ENCODE peak calls at places on chromosomes 16 and 17, in seven cellular contexts. One of them, this sample, is unnamed.

GRCh38 chr16:57683599-57684545 is 10.7 kb upstream of the DRC7 start:
- DNase-seq in fibroblast of pulmonary artery: no peak
- DNase-seq in heart right ventricle: no peak
- DNase-seq in OCI-LY7: no peak
- DNase-seq in heart left ventricle: no peak
- DNase-seq in cardiac fibroblast: no peak
- DNase-seq in Caco-2: no peak
- DNase-seq in this sample: no peak

GRCh38 chr17:48194097-48194550 is 86.6 kb downstream of the SNX11 start:
- DNase-seq in fibroblast of pulmonary artery: peak
- DNase-seq in heart right ventricle: no peak
- DNase-seq in OCI-LY7: no peak
- DNase-seq in heart left ventricle: no peak
- DNase-seq in cardiac fibroblast: no peak
- DNase-seq in Caco-2: peak
- DNase-seq in this sample: no peak

GRCh38 chr16:51971184-51971583 is 575.8 kb downstream of the TOX3 start:
- DNase-seq in fibroblast of pulmonary artery: peak
- DNase-seq in heart right ventricle: no peak
- DNase-seq in OCI-LY7: peak
- DNase-seq in heart left ventricle: no peak
- DNase-seq in cardiac fibroblast: peak
- DNase-seq in Caco-2: peak
- DNase-seq in this sample: no peak

GRCh38 chr16:84982434-84982833 is 28.9 kb downstream of the ZDHHC7 start:
- DNase-seq in fibroblast of pulmonary artery: no peak
- DNase-seq in heart right ventricle: no peak
- DNase-seq in OCI-LY7: no peak
- DNase-seq in heart left ventricle: peak
- DNase-seq in cardiac fibroblast: no peak
- DNase-seq in Caco-2: peak
- DNase-seq in this sample: no peak

GRCh38 chr16:57818377-57819055 is 16.2 kb upstream of the KIFC3 start:
- DNase-seq in fibroblast of pulmonary artery: no peak
- DNase-seq in heart right ventricle: no peak
- DNase-seq in OCI-LY7: no peak
- DNase-seq in heart left ventricle: no peak
- DNase-seq in cardiac fibroblast: no peak
- DNase-seq in Caco-2: no peak
- DNase-seq in this sample: no peak

GRCh38 chr16:69870761-69871160 is 80.4 kb upstream of the CLEC18A start:
- DNase-seq in fibroblast of pulmonary artery: no peak
- DNase-seq in heart right ventricle: no peak
- DNase-seq in OCI-LY7: no peak
- DNase-seq in heart left ventricle: no peak
- DNase-seq in cardiac fibroblast: no peak
- DNase-seq in Caco-2: no peak
- DNase-seq in this sample: no peak

GRCh38 chr17:55727920-55728319 is 5.3 kb upstream of the TMEM100 start:
- DNase-seq in fibroblast of pulmonary artery: no peak
- DNase-seq in heart right ventricle: no peak
- DNase-seq in OCI-LY7: no peak
- DNase-seq in heart left ventricle: no peak
- DNase-seq in cardiac fibroblast: no peak
- DNase-seq in Caco-2: no peak
- DNase-seq in this sample: no peak

GRCh38 chr17:27216836-27217235 is 77.1 kb upstream of the WSB1 start:
- DNase-seq in fibroblast of pulmonary artery: no peak
- DNase-seq in heart right ventricle: no peak
- DNase-seq in OCI-LY7: peak
- DNase-seq in heart left ventricle: no peak
- DNase-seq in cardiac fibroblast: no peak
- DNase-seq in Caco-2: no peak
- DNase-seq in this sample: no peak

GRCh38 chr16:19655242-19655777 is 62.7 kb downstream of the KNOP1 start:
- DNase-seq in fibroblast of pulmonary artery: no peak
- DNase-seq in heart right ventricle: no peak
- DNase-seq in OCI-LY7: no peak
- DNase-seq in heart left ventricle: no peak
- DNase-seq in cardiac fibroblast: no peak
- DNase-seq in Caco-2: no peak
- DNase-seq in this sample: no peak

GRCh38 chr17:17579691-17580090 is 11.8 kb downstream of the PEMT start:
- DNase-seq in fibroblast of pulmonary artery: no peak
- DNase-seq in heart right ventricle: no peak
- DNase-seq in OCI-LY7: no peak
- DNase-seq in heart left ventricle: no peak
- DNase-seq in cardiac fibroblast: no peak
- DNase-seq in Caco-2: no peak
- DNase-seq in this sample: no peak

GRCh38 chr17:17580662-17581470 is 10.6 kb downstream of the PEMT start:
- DNase-seq in fibroblast of pulmonary artery: peak
- DNase-seq in heart right ventricle: no peak
- DNase-seq in OCI-LY7: no peak
- DNase-seq in heart left ventricle: no peak
- DNase-seq in cardiac fibroblast: peak
- DNase-seq in Caco-2: no peak
- DNase-seq in this sample: no peak

GRCh38 chr17:17581509-17581908 is 10.0 kb downstream of the PEMT start:
- DNase-seq in fibroblast of pulmonary artery: no peak
- DNase-seq in heart right ventricle: no peak
- DNase-seq in OCI-LY7: no peak
- DNase-seq in heart left ventricle: peak
- DNase-seq in cardiac fibroblast: no peak
- DNase-seq in Caco-2: no peak
- DNase-seq in this sample: no peak

GRCh38 chr17:17577373-17577772 is 14.1 kb downstream of the PEMT start:
- DNase-seq in fibroblast of pulmonary artery: no peak
- DNase-seq in heart right ventricle: no peak
- DNase-seq in OCI-LY7: no peak
- DNase-seq in heart left ventricle: no peak
- DNase-seq in cardiac fibroblast: no peak
- DNase-seq in Caco-2: no peak
- DNase-seq in this sample: no peak

DNA sequence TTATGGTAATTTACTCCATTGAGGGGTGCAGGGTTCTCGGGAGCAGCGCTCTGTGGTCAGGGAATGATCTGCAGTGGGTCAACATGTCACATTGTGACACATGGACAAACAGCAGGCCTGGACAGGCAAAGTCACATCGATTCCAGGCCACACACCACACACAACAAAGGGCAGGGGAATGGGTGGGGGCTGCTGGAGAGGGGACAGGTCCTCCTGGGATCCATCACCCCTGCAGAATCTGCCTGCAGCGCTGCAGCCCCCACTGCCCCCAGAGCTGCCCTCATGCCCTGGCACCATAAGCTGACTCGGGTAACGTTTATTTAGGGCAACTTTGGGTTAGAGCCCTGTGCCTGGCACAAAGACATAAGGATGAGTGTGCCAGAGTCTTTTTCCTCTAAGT is 9.1 kb downstream of the PEMT start:
- DNase-seq in fibroblast of pulmonary artery: no peak
- DNase-seq in heart right ventricle: no peak
- DNase-seq in OCI-LY7: no peak
- DNase-seq in heart left ventricle: no peak
- DNase-seq in cardiac fibroblast: no peak
- DNase-seq in Caco-2: no peak
- DNase-seq in this sample: no peak
- H3K4me3 ChIP-seq in fibroblast of pulmonary artery: no peak
- H3K4me3 ChIP-seq in heart right ventricle: no peak
- H3K4me3 ChIP-seq in OCI-LY7: no peak
- H3K4me3 ChIP-seq in heart left ventricle: no peak
- H3K4me3 ChIP-seq in cardiac fibroblast: no peak
- H3K4me3 ChIP-seq in Caco-2: no peak
- H3K4me3 ChIP-seq in this sample: no peak

DNA sequence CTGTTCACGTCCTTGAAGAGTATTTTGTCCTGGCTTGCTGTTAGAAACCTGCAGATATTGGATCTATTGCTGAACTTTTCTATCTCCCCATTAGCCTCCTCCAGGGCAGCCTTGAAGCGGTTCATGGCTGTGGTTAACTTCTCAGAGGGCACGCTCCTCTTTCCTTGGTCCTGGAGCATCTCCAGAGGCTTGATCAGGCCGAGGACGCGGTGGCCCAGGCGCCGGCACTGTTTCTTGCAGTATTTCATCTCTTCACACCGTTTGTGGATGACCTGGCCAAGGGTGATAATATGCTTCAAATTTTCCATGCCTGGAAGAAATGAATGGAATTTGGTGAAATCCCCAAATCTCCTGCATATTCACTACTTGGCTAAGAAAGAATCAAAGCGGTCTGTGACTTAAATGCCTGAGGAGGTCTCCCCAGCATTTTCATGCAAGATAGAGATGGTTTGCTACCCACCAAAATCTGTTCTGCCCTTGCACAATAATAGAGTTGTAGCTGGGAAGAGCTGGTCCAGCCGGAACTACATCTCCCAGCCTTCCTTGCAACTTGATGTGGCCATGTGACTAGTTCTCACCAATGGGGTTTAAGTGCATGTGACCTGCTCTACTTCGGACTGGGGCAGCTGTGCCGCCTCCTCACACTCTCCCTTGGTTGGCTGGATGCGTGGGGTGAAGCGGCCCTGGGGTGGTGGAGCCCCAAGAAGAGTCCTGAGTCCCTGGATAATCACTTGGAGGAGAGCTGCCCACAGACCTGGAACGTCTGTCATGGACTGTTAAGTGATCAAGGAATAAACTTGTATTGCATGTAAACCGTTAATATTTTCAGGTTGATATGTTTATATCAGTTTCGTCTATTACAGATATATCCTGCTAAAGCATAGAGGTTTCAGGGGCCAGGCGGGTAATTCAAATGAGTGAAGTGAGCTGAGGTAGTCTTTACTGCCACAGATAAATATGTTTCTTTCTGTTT is 4.9 kb downstream of the MLKL start:
- DNase-seq in fibroblast of pulmonary artery: peak
- DNase-seq in heart right ventricle: peak
- DNase-seq in OCI-LY7: peak
- DNase-seq in heart left ventricle: peak
- DNase-seq in cardiac fibroblast: peak
- DNase-seq in Caco-2: peak
- DNase-seq in this sample: peak
- H3K4me3 ChIP-seq in fibroblast of pulmonary artery: peak
- H3K4me3 ChIP-seq in heart right ventricle: peak
- H3K4me3 ChIP-seq in OCI-LY7: peak
- H3K4me3 ChIP-seq in heart left ventricle: no peak
- H3K4me3 ChIP-seq in cardiac fibroblast: peak
- H3K4me3 ChIP-seq in Caco-2: peak
- H3K4me3 ChIP-seq in this sample: peak

DNA sequence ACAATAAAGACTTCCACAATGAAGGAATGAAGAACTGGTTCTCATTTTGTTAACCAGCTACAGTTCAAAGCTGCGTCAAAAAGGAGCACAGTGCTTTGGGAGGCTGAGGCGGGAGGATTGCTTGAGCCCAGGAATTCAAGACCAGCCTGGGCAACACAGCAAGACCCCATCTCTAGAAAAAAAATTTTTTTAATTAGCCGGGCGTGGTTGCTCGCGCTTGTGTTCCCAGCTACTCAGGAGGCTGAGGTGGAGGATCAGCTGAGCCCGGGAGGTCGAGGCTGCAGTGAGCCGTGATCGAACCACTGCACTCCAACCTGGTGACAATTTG is 764 bp upstream of the SLC6A4 start:
- DNase-seq in fibroblast of pulmonary artery: no peak
- DNase-seq in heart right ventricle: no peak
- DNase-seq in OCI-LY7: no peak
- DNase-seq in heart left ventricle: no peak
- DNase-seq in cardiac fibroblast: no peak
- DNase-seq in Caco-2: no peak
- DNase-seq in this sample: no peak
- H3K4me3 ChIP-seq in fibroblast of pulmonary artery: peak
- H3K4me3 ChIP-seq in heart right ventricle: peak
- H3K4me3 ChIP-seq in OCI-LY7: no peak
- H3K4me3 ChIP-seq in heart left ventricle: peak
- H3K4me3 ChIP-seq in cardiac fibroblast: peak
- H3K4me3 ChIP-seq in Caco-2: peak
- H3K4me3 ChIP-seq in this sample: peak

DNA sequence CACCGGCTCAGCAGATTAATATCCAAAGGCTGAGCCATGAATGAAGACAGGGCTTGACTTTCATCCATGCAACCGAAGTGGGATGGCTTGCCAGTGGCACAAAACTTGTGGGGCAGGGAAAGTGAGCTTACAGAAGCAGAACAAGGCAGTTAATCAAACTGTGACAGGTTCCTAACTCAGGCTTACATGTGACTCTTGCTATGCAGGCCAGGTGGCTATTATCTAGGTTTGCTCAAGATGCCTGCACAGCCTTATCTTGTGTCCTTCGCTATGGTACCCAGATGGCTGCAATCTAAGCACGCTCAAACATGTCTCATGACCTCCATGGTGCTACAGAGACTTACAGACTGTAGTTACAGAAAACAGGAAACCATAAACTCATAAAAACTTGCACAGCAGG is 8.6 kb upstream of the DNAH9 start:
- DNase-seq in fibroblast of pulmonary artery: no peak
- DNase-seq in heart right ventricle: no peak
- DNase-seq in OCI-LY7: no peak
- DNase-seq in heart left ventricle: no peak
- DNase-seq in cardiac fibroblast: no peak
- DNase-seq in Caco-2: no peak
- DNase-seq in this sample: no peak
- H3K4me3 ChIP-seq in fibroblast of pulmonary artery: no peak
- H3K4me3 ChIP-seq in heart right ventricle: no peak
- H3K4me3 ChIP-seq in OCI-LY7: no peak
- H3K4me3 ChIP-seq in heart left ventricle: no peak
- H3K4me3 ChIP-seq in cardiac fibroblast: no peak
- H3K4me3 ChIP-seq in Caco-2: no peak
- H3K4me3 ChIP-seq in this sample: no peak

This sample was measured in H1.